ENCODE peak calls at places on chromosomes 4 and X, in eight cellular contexts. F, B, E, K, U, Y, D and A are unnamed samples.

GRCh38 chrX:35561985-35562384 is 236.2 kb upstream of the MAGEB16 start:
- DNase-seq in D (no peak), B (no peak), F (no peak), Y (no peak), E (no peak), K (no peak), U (no peak), A (no peak)

GRCh38 chr4:172042714-172043114 is 229.5 kb downstream of the GALNTL6 start:
- DNase-seq in D (no peak), U (no peak), B (no peak), Y (no peak), K (no peak), F (no peak), E (no peak), A (no peak)

GRCh38 chr4:70000713-70001112 is 4.9 kb downstream of the STATH start:
- DNase-seq in F (no peak), D (no peak), U (no peak), B (no peak), E (no peak), K (no peak), Y (no peak), A (no peak)

GRCh38 chrX:76827672-76828071 is 400.2 kb downstream of the MAGEE1 start:
- DNase-seq in E (no peak), K (no peak), U (no peak), F (no peak), Y (no peak), B (no peak), D (no peak), A (no peak)

GRCh38 chrX:108297290-108297689 is 140.9 kb downstream of the COL4A6 start:
- DNase-seq in K (no peak), U (no peak), D (no peak), Y (no peak), E (no peak), B (no peak), F (no peak), A (no peak)

GRCh38 chr4:25865586-25865985 is 2.8 kb upstream of the SEL1L3 start:
- DNase-seq in B (no peak), Y (no peak), K (no peak), U (no peak), F (no peak), E (no peak), D (peak), A (no peak)

GRCh38 chr4:172727631-172728030 is 441.0 kb upstream of the GALNT7 start:
- DNase-seq in B (no peak), K (no peak), F (no peak), Y (no peak), U (no peak), E (no peak), D (no peak), A (no peak)

GRCh38 chr4:52094746-52095145 is 43.6 kb downstream of the SPATA18 start:
- DNase-seq in Y (no peak), K (no peak), U (no peak), F (no peak), D (no peak), B (no peak), E (no peak), A (no peak)

GRCh38 chrX:49919617-49920016 is 2.8 kb upstream of the CLCN5 start:
- DNase-seq in E (no peak), U (peak), F (no peak), D (peak), Y (no peak), K (no peak), B (peak), A (peak)

GRCh38 chrX:125998432-125998831 is 167.7 kb downstream of the DCAF12L2 start:
- DNase-seq in E (no peak), K (no peak), B (no peak), F (no peak), Y (no peak), D (peak), U (no peak), A (no peak)

GRCh38 chr4:14771504-14772175 is 230.6 kb upstream of the CPEB2 start:
- DNase-seq in K (no peak), E (peak), D (no peak), F (no peak), Y (no peak), U (no peak), B (no peak), A (no peak)